ENCODE peak calls at places on chromosomes 13 and 19, in five cellular contexts. X is WTC11, Z is ELR, A is HEK293T, I is amygdala. Y is an unnamed sample.

GRCh38 chr13:35496761-35497386 is 20.4 kb upstream of the MAB21L1 start:
- DNase-seq in X (no peak), A (no peak), Z (no peak), I (no peak), Y (no peak)

GRCh38 chr19:33171916-33172359 is 22.2 kb upstream of the LRP3 start:
- DNase-seq in A (no peak), X (no peak), I (no peak), Z (peak), Y (no peak)

GRCh38 chr13:51957377-51958216 is 53.7 kb downstream of the ATP7B start:
- DNase-seq in A (no peak), Z (no peak), X (no peak), I (no peak), Y (no peak)

GRCh38 chr19:11168568-11168967 is 13.0 kb upstream of the SPC24 start:
- DNase-seq in I (no peak), X (no peak), A (no peak), Z (peak), Y (peak)

GRCh38 chr13:112759053-112759452 is 69.2 kb downstream of the ATP11A start:
- DNase-seq in X (no peak), Z (no peak), I (no peak), A (no peak), Y (peak)

GRCh38 chr19:52734340-52734892 is 428 bp downstream of the ZNF611 start:
- DNase-seq in I (no peak), Z (peak), X (peak), A (peak), Y (no peak)

GRCh38 chr13:113591750-113592149 is 7.2 kb downstream of the TFDP1 start:
- DNase-seq in A (no peak), I (no peak), X (no peak), Z (no peak), Y (no peak)

GRCh38 chr19:45213031-45213430 is 32.2 kb downstream of the EXOC3L2 start:
- DNase-seq in X (no peak), A (no peak), I (no peak), Z (no peak), Y (no peak)

GRCh38 chr19:29873024-29873800 is 61.4 kb downstream of the CCNE1 start:
- DNase-seq in I (no peak), A (peak), Z (peak), X (peak), Y (no peak)

GRCh38 chr19:3274245-3275067 is 50.0 kb downstream of the CELF5 start:
- DNase-seq in Z (no peak), X (no peak), I (no peak), A (no peak), Y (no peak)

GRCh38 chr19:2273356-2274184 is 8.4 kb downstream of the PEAK3 start:
- DNase-seq in Z (peak), A (peak), I (no peak), X (peak), Y (peak)

Y was measured in RCC 7860.